ENCODE peak calls at places on chromosome 22, in eight cellular contexts. S is OCI-LY7, N is HCT116, H is SK-N-SH, E is hepatocyte, R is PC-3, X is PC-9, Y is MM.1S. V is an unnamed sample.

GRCh38 chr22:32801436-32802290 is at the start of gene TIMP3:
- DNase-seq in S (no peak), N (no peak), H (peak; percentile 95), E (peak; percentile 89), R (no peak), X (peak; percentile 87), Y (no peak), V (peak; percentile 90)

GRCh38 chr22:23183107-23183698 is 2.9 kb downstream of the BCR start:
- DNase-seq in S (peak; percentile 43), N (no peak), H (peak; percentile 80), E (peak; percentile 74), R (peak; percentile 47), X (peak; percentile 71), Y (peak; percentile 43), V (peak; percentile 96)

GRCh38 chr22:38230108-38230825 is 28.5 kb downstream of the MAFF start:
- DNase-seq in S (peak; percentile 24), N (no peak), H (no peak), E (peak; percentile 75), R (peak; percentile 26), X (no peak), Y (no peak), V (peak; percentile 73)

GRCh38 chr22:19696504-19697276 is 17.6 kb upstream of the SEPTIN5 start:
- DNase-seq in S (no peak), N (no peak), H (peak; percentile 65), E (no peak), R (no peak), X (no peak), Y (no peak), V (no peak)

GRCh38 chr22:22425366-22425765 is 83.2 kb downstream of the ZNF280B start:
- DNase-seq in S (peak; percentile 49), N (no peak), H (no peak), E (no peak), R (no peak), X (no peak), Y (no peak), V (no peak)

GRCh38 chr22:38412435-38413084 is 42.4 kb downstream of the KCNJ4 start:
- DNase-seq in S (no peak), N (no peak), H (peak; percentile 85), E (peak; percentile 5), R (no peak), X (peak; percentile 43), Y (peak; percentile 15), V (peak; percentile 66)

GRCh38 chr22:27780161-27780575 is 21.4 kb downstream of the MN1 start:
- DNase-seq in S (no peak), N (no peak), H (no peak), E (no peak), R (no peak), X (no peak), Y (no peak), V (peak; percentile 86)

GRCh38 chr22:40498454-40499186 is 128.2 kb downstream of the SGSM3 start:
- DNase-seq in S (no peak), N (peak; percentile 91), H (no peak), E (peak; percentile 63), R (peak; percentile 95), X (peak; percentile 76), Y (no peak), V (peak; percentile 36)

GRCh38 chr22:40218723-40219294 is 41.1 kb downstream of the TNRC6B start:
- DNase-seq in S (no peak), N (no peak), H (no peak), E (peak; percentile 46), R (no peak), X (no peak), Y (no peak), V (no peak)

GRCh38 chr22:16819249-16819648 is 6.0 kb downstream of the XKR3 start:
- DNase-seq in S (peak; percentile 60), N (no peak), H (no peak), E (no peak), R (no peak), X (no peak), Y (no peak), V (no peak)

GRCh38 chr22:38097557-38098409 is 12.7 kb downstream of the BAIAP2L2 start:
- DNase-seq in S (no peak), N (peak; percentile 15), H (no peak), E (no peak), R (no peak), X (no peak), Y (no peak), V (peak; percentile 94)

GRCh38 chr22:30687358-30687757 is 7.3 kb upstream of the OSBP2 start:
- DNase-seq in S (no peak), N (no peak), H (no peak), E (no peak), R (no peak), X (no peak), Y (no peak), V (no peak)

GRCh38 chr22:30689622-30690021 is 5.1 kb upstream of the OSBP2 start:
- DNase-seq in S (no peak), N (no peak), H (no peak), E (no peak), R (no peak), X (no peak), Y (no peak), V (no peak)

GRCh38 chr22:30681840-30682239 is 12.8 kb upstream of the OSBP2 start:
- DNase-seq in S (no peak), N (no peak), H (no peak), E (no peak), R (no peak), X (no peak), Y (no peak), V (no peak)

GRCh38 chr22:30680998-30681770 is 13.5 kb upstream of the OSBP2 start:
- DNase-seq in S (no peak), N (no peak), H (peak; percentile 34), E (no peak), R (no peak), X (no peak), Y (no peak), V (no peak)

DNA sequence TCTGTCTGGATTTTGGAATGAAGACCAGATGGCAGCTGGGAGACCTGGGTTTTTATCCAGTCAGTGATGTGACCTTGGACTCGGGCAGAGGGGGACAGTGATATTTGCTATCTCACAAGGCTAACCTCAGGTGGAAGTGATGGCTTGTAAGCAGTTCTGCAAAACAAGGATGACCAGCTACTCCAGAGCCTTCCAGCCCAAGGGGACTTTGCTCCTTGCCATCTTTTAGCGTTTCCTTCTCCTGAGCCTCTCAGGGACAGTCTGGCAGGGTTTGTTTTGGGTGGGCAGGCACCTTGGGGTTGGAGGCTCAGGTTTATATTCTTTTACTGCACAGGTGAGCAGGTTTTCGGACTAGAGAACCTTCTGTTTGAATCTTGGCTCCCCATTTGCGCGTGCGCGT is 9.5 kb upstream of the OSBP2 start:
- DNase-seq in S (no peak), N (no peak), H (peak; percentile 44), E (no peak), R (no peak), X (no peak), Y (no peak), V (no peak)
- H3K9me2 ChIP-seq in S (no peaks in the 10 kb centered on the region), N (no peaks in the 10 kb centered on the region), H (no peaks in the 10 kb centered on the region), E (no peaks in the 10 kb centered on the region), R (no peaks in the 10 kb centered on the region), X (no peaks in the 10 kb centered on the region), Y (no peaks in the 10 kb centered on the region), V (no peaks in the 10 kb centered on the region)

DNA sequence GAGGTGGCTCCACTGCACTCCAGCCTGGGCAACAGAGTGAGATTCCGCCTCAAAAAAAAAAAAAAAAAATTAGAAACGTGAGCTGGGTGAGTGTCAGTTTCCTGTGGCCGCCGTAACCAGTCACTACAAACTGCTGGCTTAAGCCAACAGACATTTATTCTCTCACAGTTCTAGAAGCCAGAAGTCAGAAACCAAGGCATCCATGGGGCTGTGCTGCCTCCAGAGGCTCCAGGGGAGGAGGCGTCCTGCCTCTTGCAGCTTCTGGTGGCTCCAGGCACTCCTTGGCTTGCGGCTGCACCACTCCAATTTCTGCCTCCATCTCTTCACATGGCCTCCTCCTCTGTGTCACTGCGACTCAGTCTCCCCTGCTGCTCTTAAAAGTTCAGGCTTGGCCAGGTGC is 11.1 kb upstream of the KIAA0930 start:
- DNase-seq in S (no peak), N (no peak), H (no peak), E (no peak), R (no peak), X (no peak), Y (no peak), V (no peak)
- TF ChIP-seq CTCF in S (no peak), N (no peak), H (no peak), E (no peak), R (peak; percentile 15), X (no peak), Y (no peak), V (no peak)

GRCh38 chr22:29580200-29580810 is 608 bp downstream of the NIPSNAP1 start:
- DNase-seq in S (peak; percentile 21), N (no peak), H (peak; percentile 62), E (peak; percentile 71), R (no peak), X (no peak), Y (no peak), V (peak; percentile 38)

GRCh38 chr22:29587938-29588699 is 7.2 kb upstream of the NIPSNAP1 start:
- DNase-seq in S (no peak), N (no peak), H (no peak), E (no peak), R (peak; percentile 67), X (no peak), Y (no peak), V (no peak)

GRCh38 chr22:29581799-29582198 is 886 bp upstream of the NIPSNAP1 start:
- DNase-seq in S (no peak), N (no peak), H (no peak), E (no peak), R (peak; percentile 84), X (peak; percentile 64), Y (no peak), V (peak; percentile 34)

GRCh38 chr22:29584975-29585374 is 4.1 kb upstream of the NIPSNAP1 start:
- DNase-seq in S (no peak), N (no peak), H (no peak), E (no peak), R (no peak), X (no peak), Y (no peak), V (no peak)
- H3K9me2 ChIP-seq in S (no peaks in the 10 kb centered on the region), N (no peaks in the 10 kb centered on the region), H (no peaks in the 10 kb centered on the region), E (no peaks in the 10 kb centered on the region), R (no peaks in the 10 kb centered on the region), X (no peaks in the 10 kb centered on the region), Y (no peaks in the 10 kb centered on the region), V (no peaks in the 10 kb centered on the region)

GRCh38 chr22:46354176-46354992 is 18.9 kb downstream of the TRMU start:
- DNase-seq in S (no peak), N (no peak), H (no peak), E (no peak), R (no peak), X (no peak), Y (no peak), V (no peak)

GRCh38 chr22:46352691-46353386 is 17.3 kb downstream of the TRMU start:
- DNase-seq in S (peak; percentile 38), N (no peak), H (no peak), E (peak; percentile 58), R (peak; percentile 67), X (peak; percentile 80), Y (no peak), V (no peak)

GRCh38 chr22:46354993-46355305 is 19.4 kb downstream of the TRMU start:
- DNase-seq in S (no peak), N (no peak), H (no peak), E (no peak), R (no peak), X (no peak), Y (no peak), V (no peak)

GRCh38 chr22:46352276-46352675 is 16.8 kb downstream of the TRMU start:
- DNase-seq in S (no peak), N (no peak), H (no peak), E (no peak), R (no peak), X (no peak), Y (no peak), V (no peak)

GRCh38 chr22:46353483-46354105 is 18.1 kb downstream of the TRMU start:
- DNase-seq in S (no peak), N (no peak), H (no peak), E (no peak), R (no peak), X (no peak), Y (no peak), V (no peak)
- TF ChIP-seq CTCF in S (no peak), N (no peak), H (no peak), E (no peak), R (no peak), X (no peak), Y (no peak), V (no peak)